ENCODE peak calls at places on chromosomes 12 and 14, in four cellular contexts. F is AG10803; B is CD8-positive, alpha-beta T cell; S is fibroblast of pulmonary artery. K is an unnamed sample.

GRCh38 chr12:92259852-92260251 is 114.2 kb upstream of the BTG1 start:
- DNase-seq in F (no peak), B (no peak), S (peak), K (no peak)

GRCh38 chr12:46371718-46372130 is 849 bp downstream of the SLC38A2 start:
- DNase-seq in F (peak), B (peak), S (peak), K (no peak)

GRCh38 chr14:94421316-94421715 is 31.3 kb downstream of the SERPINA11 start:
- DNase-seq in F (no peak), B (no peak), S (peak), K (no peak)

GRCh38 chr12:28172434-28173030 is 17.7 kb upstream of the CCDC91 start:
- DNase-seq in F (peak), B (no peak), S (peak), K (no peak)

GRCh38 chr14:104266643-104267575 is 128.5 kb downstream of the KIF26A start:
- DNase-seq in F (no peak), B (no peak), S (no peak), K (no peak)

GRCh38 chr12:52756281-52756960 is 20.7 kb downstream of the KRT76 start:
- DNase-seq in F (no peak), B (no peak), S (no peak), K (no peak)

GRCh38 chr12:75986001-75986739 is 45.4 kb downstream of the PHLDA1 start:
- DNase-seq in F (no peak), B (no peak), S (no peak), K (no peak)

GRCh38 chr12:66941150-66941549 is 262.3 kb upstream of the GRIP1 start:
- DNase-seq in F (no peak), B (no peak), S (no peak), K (no peak)

GRCh38 chr14:106347890-106348755 is 821.7 kb downstream of the TMEM121 start:
- DNase-seq in F (no peak), B (no peak), S (no peak), K (no peak)

GRCh38 chr12:27865421-27865820 is 85.4 kb upstream of the MANSC4 start:
- DNase-seq in F (peak), B (no peak), S (peak), K (no peak)

GRCh38 chr12:70919161-70919560 is 1.4 kb downstream of the PTPRR start:
- DNase-seq in F (no peak), B (no peak), S (no peak), K (no peak)

GRCh38 chr12:6921996-6922935 is 5.5 kb upstream of the ATN1 start:
- DNase-seq in F (no peak), B (no peak), S (no peak), K (no peak)

GRCh38 chr12:117513353-117513752 is 151.9 kb upstream of the NOS1 start:
- DNase-seq in F (no peak), B (no peak), S (no peak), K (no peak)

GRCh38 chr14:24974591-24975374 is 75.2 kb downstream of the STXBP6 start:
- DNase-seq in F (no peak), B (no peak), S (no peak), K (no peak)

GRCh38 chr14:24113379-24113800 is 1.2 kb upstream of the DCAF11 start:
- DNase-seq in F (no peak), B (no peak), S (no peak), K (no peak)

GRCh38 chr12:41185946-41186345 is 2.2 kb upstream of the PDZRN4 start:
- DNase-seq in F (no peak), B (no peak), S (no peak), K (no peak)

GRCh38 chr12:127383281-127383680 is 883.7 kb upstream of the TMEM132C start:
- DNase-seq in F (peak), B (no peak), S (no peak), K (no peak)

GRCh38 chr12:122166422-122167327 is 7.3 kb downstream of the IL31 start:
- DNase-seq in F (no peak), B (no peak), S (no peak), K (peak)

GRCh38 chr14:53032161-53032803 is 81.4 kb upstream of the FERMT2 start:
- DNase-seq in F (peak), B (no peak), S (peak), K (no peak)

GRCh38 chr12:107570721-107571120 is 114.9 kb upstream of the PWP1 start:
- DNase-seq in F (peak), B (no peak), S (peak), K (no peak)

GRCh38 chr12:111438501-111438900 is 32.8 kb downstream of the SH2B3 start:
- DNase-seq in F (peak), B (peak), S (peak), K (no peak)

GRCh38 chr14:57060276-57060956 is 208.3 kb downstream of the EXOC5 start:
- DNase-seq in F (no peak), B (no peak), S (no peak), K (peak)

GRCh38 chr12:52349196-52349595 is 18.1 kb downstream of the KRT85 start:
- DNase-seq in F (no peak), B (no peak), S (peak), K (no peak)

GRCh38 chr12:8662592-8662991 is at the start of gene MFAP5:
- DNase-seq in F (peak), B (no peak), S (peak), K (no peak)

GRCh38 chr12:75951399-75952228 is 80.0 kb downstream of the PHLDA1 start:
- DNase-seq in F (peak), B (no peak), S (no peak), K (no peak)

GRCh38 chr12:81350309-81350708 is 272.4 kb downstream of the ACSS3 start:
- DNase-seq in F (no peak), B (no peak), S (peak), K (no peak)

GRCh38 chr14:76958975-76959710 is 69.4 kb downstream of the IRF2BPL start:
- DNase-seq in F (no peak), B (no peak), S (no peak), K (no peak)

GRCh38 chr12:20398720-20399119 is 30.4 kb downstream of the PDE3A start:
- DNase-seq in F (no peak), B (no peak), S (no peak), K (no peak)

GRCh38 chr14:68088463-68088862 is 268.9 kb downstream of the RAD51B start:
- DNase-seq in F (peak), B (no peak), S (peak), K (no peak)

GRCh38 chr12:32605326-32606095 is 73.6 kb upstream of the DNM1L start:
- DNase-seq in F (no peak), B (no peak), S (no peak), K (no peak)

GRCh38 chr14:102629700-102630365 is 37.4 kb downstream of the RCOR1 start:
- DNase-seq in F (peak), B (no peak), S (no peak), K (no peak)

GRCh38 chr12:68279227-68280054 is 26.0 kb upstream of the IL22 start:
- DNase-seq in F (no peak), B (no peak), S (peak), K (no peak)

GRCh38 chr12:129052373-129052772 is 199.1 kb downstream of the GLT1D1 start:
- DNase-seq in F (no peak), B (no peak), S (no peak), K (no peak)

GRCh38 chr14:68546839-68547238 is 246.0 kb downstream of the ZFP36L1 start:
- DNase-seq in F (peak), B (no peak), S (peak), K (no peak)

GRCh38 chr14:99603471-99603933 is 505 bp downstream of the CCDC85C start:
- DNase-seq in F (peak), B (peak), S (peak), K (no peak)

GRCh38 chr12:124725099-124725498 is 138.6 kb downstream of the SCARB1 start:
- DNase-seq in F (no peak), B (no peak), S (no peak), K (no peak)

GRCh38 chr12:131347345-131347714 is 363.6 kb upstream of the SFSWAP start:
- DNase-seq in F (no peak), B (no peak), S (no peak), K (no peak)

GRCh38 chr14:24329073-24329663 is 5.7 kb downstream of the ADCY4 start:
- DNase-seq in F (no peak), B (no peak), S (no peak), K (no peak)

GRCh38 chr12:93333828-93334227 is 43.9 kb upstream of the NUDT4 start:
- DNase-seq in F (no peak), B (no peak), S (no peak), K (no peak)

DNA sequence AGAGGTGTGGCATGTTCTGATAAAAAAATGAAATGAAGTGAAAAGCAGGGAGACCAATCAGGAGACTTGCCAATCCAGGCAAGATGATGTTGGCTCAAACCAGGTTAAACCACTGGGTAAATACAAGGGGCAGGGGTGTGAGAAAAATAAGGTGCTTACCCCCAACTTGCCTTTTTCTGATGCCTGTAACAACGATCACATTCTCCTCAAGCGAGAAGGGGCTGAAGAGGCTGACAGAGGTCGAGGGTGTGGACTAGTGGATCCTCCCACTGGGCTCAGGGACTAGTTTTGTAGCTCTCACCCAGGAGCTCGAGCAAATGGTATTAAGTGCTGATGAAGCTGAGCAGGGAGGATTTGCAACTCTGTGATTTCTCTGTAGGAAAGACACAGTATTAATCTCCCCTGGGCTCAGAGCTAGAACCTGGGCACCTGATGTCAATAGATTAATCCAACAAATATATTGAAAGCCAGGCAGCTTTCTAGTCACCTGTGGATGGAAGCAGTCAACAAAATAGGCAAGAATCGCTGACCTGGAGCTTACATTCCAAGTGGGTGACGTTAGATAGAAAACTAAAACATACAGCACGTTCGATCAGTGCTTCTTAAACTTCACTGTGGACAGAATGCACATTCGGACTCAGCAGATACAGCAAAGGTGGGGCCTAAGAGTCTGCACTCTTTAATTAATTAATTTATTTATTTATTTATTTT is 15.2 kb upstream of the EAPP start:
- DNase-seq in F (peak), B (no peak), S (no peak), K (no peak)
- H3K4me3 ChIP-seq in F (peak), B (no peak), S (no peak), K (no peak)

DNA sequence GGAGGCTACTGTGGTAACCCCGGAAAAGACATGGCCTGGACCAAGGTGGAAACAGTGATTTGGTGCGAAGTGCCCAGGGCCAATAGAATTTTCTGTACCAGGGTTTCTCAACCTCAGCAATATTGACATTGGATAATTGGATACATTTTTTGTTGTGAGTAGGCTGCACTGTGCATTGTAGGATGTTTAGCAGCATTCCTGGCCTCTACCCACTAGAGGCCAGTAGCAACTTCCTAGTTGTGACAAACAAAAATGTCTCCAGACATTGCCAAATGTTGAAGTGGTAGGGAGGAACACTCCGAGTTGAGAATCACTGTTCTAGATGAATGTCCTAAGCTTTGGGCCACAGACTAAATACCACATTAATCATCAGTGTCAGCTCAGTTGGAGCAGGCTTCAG is 6.2 kb upstream of the CGRRF1 start:
- DNase-seq in F (peak), B (no peak), S (peak), K (no peak)
- TF ChIP-seq CTCF in F (peak), B (no peak), S (peak), K (peak)

DNA sequence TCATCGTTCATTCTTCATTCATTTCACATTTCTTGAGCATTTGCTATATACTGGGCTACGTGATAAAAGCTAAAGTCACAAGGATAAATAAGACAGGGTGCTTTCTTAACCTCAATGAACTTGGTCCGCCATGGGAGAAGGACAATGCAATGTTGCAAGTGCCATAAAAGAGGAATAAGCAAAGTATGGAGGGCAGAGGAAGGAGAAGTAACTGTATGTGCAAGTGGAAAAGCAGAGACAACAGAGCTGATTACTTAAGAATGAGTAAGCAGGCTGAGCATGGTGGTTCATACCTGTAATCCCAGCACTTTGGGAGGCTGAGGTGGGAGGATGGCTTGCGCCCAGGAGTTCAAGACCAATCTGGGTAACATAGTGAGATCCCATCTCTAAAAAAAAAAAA is 14.4 kb downstream of the AREL1 start:
- DNase-seq in F (no peak), B (no peak), S (no peak), K (no peak)
- H3K4me3 ChIP-seq in F (no peak), B (no peak), S (no peak), K (no peak)

DNA sequence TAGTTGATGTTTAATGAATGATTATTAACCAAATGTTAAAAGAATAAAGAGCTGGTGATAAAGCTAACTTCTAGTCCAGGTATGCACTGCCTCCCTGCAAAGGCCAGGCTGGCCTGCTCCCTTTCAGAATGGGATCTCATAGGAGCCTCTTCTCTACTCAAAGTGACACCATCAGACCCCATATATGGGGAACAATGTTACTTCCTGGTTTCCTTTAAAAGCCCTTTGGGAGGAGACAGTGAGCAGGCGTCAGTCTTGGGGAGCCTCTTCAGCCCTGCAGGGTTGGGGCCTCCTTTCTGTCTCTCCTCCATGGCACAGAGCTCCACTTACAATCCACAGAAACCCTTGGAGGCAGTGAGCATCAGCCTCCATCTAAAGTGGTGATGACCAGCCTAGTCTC is 17.3 kb upstream of the GPRC5A start:
- DNase-seq in F (no peak), B (no peak), S (no peak), K (no peak)
- TF ChIP-seq CTCF in F (no peak), B (no peak), S (no peak), K (no peak)

GRCh38 chr14:100826371-100827139 is 637 bp downstream of the MEG3 start:
- DNase-seq in F (peak), B (no peak), S (no peak), K (no peak)

GRCh38 chr14:100824156-100824555 is 1.8 kb upstream of the MEG3 start:
- DNase-seq in F (peak), B (no peak), S (peak), K (no peak)

GRCh38 chr14:100824946-100825690 is 800 bp upstream of the MEG3 start:
- DNase-seq in F (no peak), B (no peak), S (no peak), K (no peak)

GRCh38 chr14:100827140-100827517 is 1.2 kb downstream of the MEG3 start:
- DNase-seq in F (no peak), B (no peak), S (peak), K (no peak)

DNA sequence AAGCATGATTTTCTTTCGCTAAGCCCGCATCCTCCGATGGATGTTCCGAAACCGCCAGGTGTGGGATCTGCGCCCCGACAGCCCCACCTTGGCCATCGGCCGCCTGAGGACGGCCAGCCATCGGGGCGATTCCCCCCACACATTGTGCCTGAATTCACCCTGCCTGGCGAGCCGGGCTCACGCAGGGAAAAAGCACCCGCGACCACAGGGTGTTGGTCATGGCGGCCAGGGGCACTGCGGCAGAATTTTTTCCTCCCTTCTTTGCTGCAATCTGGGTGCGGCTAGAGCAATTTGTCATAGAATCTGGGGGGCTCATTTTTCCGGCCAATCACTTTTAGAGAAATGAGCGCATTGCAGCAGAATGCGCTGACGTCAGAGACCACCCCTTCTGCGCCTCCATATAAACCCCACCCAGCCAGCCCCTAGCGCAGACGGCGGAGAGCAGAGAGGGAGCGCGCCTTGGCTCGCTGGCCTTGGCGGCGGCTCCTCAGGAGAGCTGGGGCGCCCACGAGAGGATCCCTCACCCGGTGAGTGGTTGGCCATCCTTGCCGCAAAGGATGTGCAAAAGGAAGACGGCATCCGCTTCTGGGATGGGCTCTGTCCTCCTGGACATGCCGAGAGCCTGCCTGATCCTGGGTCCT is at the start of gene MEG3:
- DNase-seq in F (peak), B (no peak), S (peak), K (no peak)
- H3K4me3 ChIP-seq in F (peak), B (no peak), S (peak), K (no peak)